ENCODE peak calls at places on chromosomes 2 and 18, in five cellular contexts. F, M, B, D and C are unnamed samples.

GRCh38 chr2:237341872-237342271 is 72.1 kb downstream of the COL6A3 start:
- DNase-seq in F (no peak), M (no peak), B (no peak), D (no peak), C (no peak)

GRCh38 chr2:151437630-151438029 is 27.9 kb downstream of the RIF1 start:
- DNase-seq in F (no peak), M (peak; percentile 10), B (peak; percentile 16), D (peak; percentile 2), C (no peak)

GRCh38 chr18:35283923-35284794 is 5.9 kb downstream of the ZSCAN30 start:
- DNase-seq in F (no peak), M (no peak), B (no peak), D (no peak), C (no peak)

GRCh38 chr18:55287146-55287806 is 300.7 kb downstream of the TCF4 start:
- DNase-seq in F (no peak), M (no peak), B (no peak), D (peak; percentile 7), C (no peak)

GRCh38 chr2:51717318-51717717 is 685.4 kb upstream of the NRXN1 start:
- DNase-seq in F (no peak), M (peak; percentile 91), B (no peak), D (no peak), C (no peak)

GRCh38 chr2:115292742-115293141 is 850.3 kb downstream of the DPP10 start:
- DNase-seq in F (no peak), M (no peak), B (no peak), D (no peak), C (no peak)

GRCh38 chr2:159650574-159650973 is 34.2 kb upstream of the BAZ2B start:
- DNase-seq in F (no peak), M (no peak), B (no peak), D (no peak), C (no peak)

GRCh38 chr2:217827430-217828201 is 175.2 kb downstream of the TNS1 start:
- DNase-seq in F (no peak), M (peak; percentile 24), B (peak; percentile 81), D (no peak), C (no peak)

GRCh38 chr2:174965992-174966789 is 39.0 kb downstream of the CHN1 start:
- DNase-seq in F (no peak), M (peak; percentile 65), B (no peak), D (peak; percentile 10), C (no peak)

GRCh38 chr2:173076557-173077345 is 1.1 kb downstream of the MAP3K20 start:
- DNase-seq in F (peak; percentile 49), M (peak; percentile 54), B (peak; percentile 48), D (peak; percentile 68), C (peak; percentile 78)

GRCh38 chr2:112836695-112837117 is at the start of gene IL1B:
- DNase-seq in F (no peak), M (peak; percentile 77), B (no peak), D (no peak), C (no peak)

GRCh38 chr2:232757905-232758304 is 18.5 kb downstream of the KCNJ13 start:
- DNase-seq in F (no peak), M (no peak), B (no peak), D (no peak), C (no peak)

GRCh38 chr2:2229898-2230817 is 100.9 kb downstream of the MYT1L start:
- DNase-seq in F (no peak), M (no peak), B (no peak), D (no peak), C (no peak)

GRCh38 chr2:98729652-98730051 is 1.3 kb downstream of the MGAT4A start:
- DNase-seq in F (no peak), M (no peak), B (no peak), D (no peak), C (no peak)

GRCh38 chr2:75328156-75328555 is 128.8 kb upstream of the TACR1 start:
- DNase-seq in F (no peak), M (no peak), B (no peak), D (no peak), C (no peak)

GRCh38 chr2:45170191-45170975 is 161.1 kb upstream of the SIX2 start:
- DNase-seq in F (no peak), M (no peak), B (no peak), D (peak; percentile 84), C (no peak)

GRCh38 chr2:45169339-45170190 is 160.3 kb upstream of the SIX2 start:
- DNase-seq in F (no peak), M (no peak), B (no peak), D (peak; percentile 68), C (peak; percentile 84)

GRCh38 chr2:45166229-45166890 is 157.1 kb upstream of the SIX2 start:
- DNase-seq in F (no peak), M (no peak), B (no peak), D (peak; percentile 48), C (no peak)

GRCh38 chr2:45168731-45169338 is 159.6 kb upstream of the SIX2 start:
- DNase-seq in F (no peak), M (no peak), B (no peak), D (peak; percentile 71), C (peak; percentile 60)

GRCh38 chr2:45167885-45168284 is 158.6 kb upstream of the SIX2 start:
- DNase-seq in F (no peak), M (no peak), B (no peak), D (peak; percentile 30), C (no peak)
- H3K27me3 ChIP-seq in F (peaks cover 50% of the 10 kb centered on the region), M (peaks cover 46% of the 10 kb centered on the region), B (peaks cover 29% of the 10 kb centered on the region), D (peaks cover 95% of the 10 kb centered on the region), C (peaks cover 96% of the 10 kb centered on the region)

GRCh38 chr2:146461068-146461467 is 1383.8 kb upstream of the ACVR2A start:
- DNase-seq in F (no peak), M (no peak), B (no peak), D (no peak), C (no peak)
- H3K9ac ChIP-seq in F (no peak overlapping the region), M (no peak overlapping the region), B (no peak overlapping the region), D (no peak overlapping the region), C (no peak overlapping the region)

GRCh38 chr2:176554107-176555048 is 285.1 kb downstream of the MTX2 start:
- DNase-seq in F (peak; percentile 37), M (peak; percentile 57), B (peak; percentile 81), D (peak; percentile 72), C (peak; percentile 67)
- TF ChIP-seq CTCF in F (peak; percentile 72), M (peak; percentile 69), B (peak; percentile 66), D (peak; percentile 89), C (peak; percentile 88)

GRCh38 chr2:236177604-236177966 is 9.4 kb upstream of the GBX2 start:
- DNase-seq in F (peak; percentile 56), M (no peak), B (peak; percentile 72), D (peak; percentile 87), C (peak; percentile 93)

GRCh38 chr2:236177967-236178909 is 10.1 kb upstream of the GBX2 start:
- DNase-seq in F (peak; percentile 79), M (peak; percentile 49), B (peak; percentile 78), D (peak; percentile 90), C (peak; percentile 94)

GRCh38 chr2:236176417-236176816 is 8.2 kb upstream of the GBX2 start:
- DNase-seq in F (no peak), M (no peak), B (peak; percentile 62), D (peak; percentile 79), C (peak; percentile 78)

GRCh38 chr2:236178921-236179652 is 10.9 kb upstream of the GBX2 start:
- DNase-seq in F (no peak), M (peak; percentile 52), B (no peak), D (peak; percentile 61), C (peak; percentile 65)

GRCh38 chr2:236176951-236177350 is 8.8 kb upstream of the GBX2 start:
- DNase-seq in F (no peak), M (no peak), B (no peak), D (no peak), C (peak; percentile 42)
- H3K27me3 ChIP-seq in F (peaks cover 72% of the 10 kb centered on the region), M (peaks cover 33% of the 10 kb centered on the region), B (no peaks in the 10 kb centered on the region), D (peaks cover 100% of the 10 kb centered on the region), C (peaks cover 94% of the 10 kb centered on the region)

GRCh38 chr2:25592766-25593292 is 80.5 kb downstream of the DTNB start:
- DNase-seq in F (no peak), M (no peak), B (no peak), D (no peak), C (no peak)
- H3K9ac ChIP-seq in F (no peak overlapping the region), M (no peak overlapping the region), B (no peak overlapping the region), D (no peak overlapping the region), C (no peak overlapping the region)

GRCh38 chr2:219230201-219230540 is 565 bp downstream of the ANKZF1 start:
- DNase-seq in F (peak; percentile 74), M (peak; percentile 36), B (peak; percentile 36), D (peak; percentile 68), C (peak; percentile 81)

GRCh38 chr2:219229375-219230200 is at the start of the genes ANKZF1 and ATG9A:
- DNase-seq in F (peak; percentile 99), M (peak; percentile 99), B (peak; percentile 95), D (peak; percentile 100), C (peak; percentile 100)

GRCh38 chr2:219228026-219228744 is 1.3 kb downstream of the ATG9A start:
- DNase-seq in F (no peak), M (no peak), B (peak; percentile 24), D (no peak), C (no peak)

GRCh38 chr2:219225350-219225749 is 4.1 kb downstream of the ATG9A start:
- DNase-seq in F (no peak), M (no peak), B (no peak), D (no peak), C (no peak)

DNA sequence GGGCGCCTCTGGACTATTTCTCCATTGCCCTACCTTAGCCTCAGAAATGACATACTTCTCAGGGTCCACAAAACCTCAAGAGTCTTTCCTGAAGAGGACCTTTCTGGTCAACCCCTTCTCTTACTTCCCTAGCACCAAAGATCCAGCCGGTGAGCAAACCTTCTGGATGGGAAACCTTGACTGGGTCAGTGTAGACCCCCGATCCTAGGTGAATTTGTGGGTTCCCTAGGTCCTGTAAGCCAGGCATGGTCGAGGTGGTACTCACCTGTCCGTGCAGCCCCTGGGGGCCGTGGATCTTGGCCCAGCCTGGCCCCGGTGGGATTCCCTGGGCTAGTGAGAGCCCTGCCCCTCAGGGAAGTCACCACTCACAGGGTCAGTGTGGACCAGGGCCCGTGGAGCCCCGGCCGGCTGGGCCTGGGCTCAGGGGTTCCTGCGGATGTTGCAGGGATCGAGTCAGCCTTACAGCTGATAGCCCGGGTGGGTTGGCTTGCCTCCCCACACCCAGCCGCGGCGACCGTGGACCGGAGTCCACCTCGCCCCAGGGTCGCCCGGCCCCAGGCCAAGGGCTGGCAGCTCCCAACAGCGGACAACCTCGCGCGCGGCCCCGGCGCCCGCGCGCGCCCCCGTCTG is 576 bp downstream of the ATG9A start:
- DNase-seq in F (no peak), M (no peak), B (peak; percentile 66), D (no peak), C (no peak)
- TF ChIP-seq CTCF in F (no peak), M (no peak), B (no peak), D (no peak), C (no peak)

DNA sequence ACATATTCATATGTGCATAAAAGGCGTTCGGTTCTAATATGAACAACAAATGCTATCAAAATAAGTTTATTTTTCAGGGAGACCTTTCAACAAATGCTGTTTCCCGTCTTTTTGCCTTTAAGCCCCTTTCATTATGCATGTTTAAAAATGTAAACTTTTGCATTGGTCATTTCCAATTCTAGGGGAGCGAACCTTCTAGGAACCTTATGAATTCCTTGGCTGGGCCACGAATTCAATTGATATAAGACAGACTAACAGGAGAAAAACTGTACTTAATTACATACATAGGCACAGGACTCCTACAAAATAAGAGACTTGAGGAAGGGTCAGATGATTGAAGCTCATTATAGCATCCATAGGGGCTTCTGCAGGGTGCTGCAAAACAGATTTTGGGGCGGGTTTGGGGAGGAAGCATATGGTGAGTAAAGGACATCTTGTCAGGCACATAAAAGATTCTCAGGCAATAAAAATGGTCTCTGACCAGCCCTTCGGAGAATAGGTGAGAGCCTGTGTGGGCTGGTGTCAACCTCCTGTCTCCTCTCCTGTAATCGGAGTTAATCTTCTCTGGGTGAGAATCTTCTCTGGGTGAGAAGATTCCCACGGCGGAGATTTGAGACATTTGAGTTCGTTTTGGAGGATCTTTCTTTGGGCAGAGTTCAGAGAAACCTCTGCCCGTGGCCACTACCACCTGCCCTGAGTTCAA is 1.7 kb downstream of the TNFRSF11A start:
- DNase-seq in F (no peak), M (no peak), B (no peak), D (no peak), C (peak; percentile 65)
- H3K27me3 ChIP-seq in F (peaks cover 8% of the 10 kb centered on the region), M (peaks cover 43% of the 10 kb centered on the region), B (peaks cover 41% of the 10 kb centered on the region), D (peaks cover 63% of the 10 kb centered on the region), C (no peaks in the 10 kb centered on the region)